ENCODE peak calls at places on chromosomes 5 and 9, in five cellular contexts. F, Z, H, M and V are unnamed samples.
A peak's percentile ranks its signal among the peaks of the same experiment; 100 is the strongest.

GRCh38 chr9:105333811-105334210 is 89.4 kb downstream of the SLC44A1 start:
- DNase-seq in F (no peak), Z (no peak), H (no peak), M (no peak), V (peak; percentile 35)

GRCh38 chr9:130036099-130036498 is 6.9 kb downstream of the FNBP1 start:
- DNase-seq in F (no peak), Z (no peak), H (no peak), M (peak; percentile 51), V (peak; percentile 36)

GRCh38 chr9:27791311-27791710 is 218.0 kb upstream of the C9orf72 start:
- DNase-seq in F (no peak), Z (no peak), H (no peak), M (peak; percentile 4), V (no peak)

GRCh38 chr5:1557114-1557873 is 33.5 kb upstream of the LPCAT1 start:
- DNase-seq in F (no peak), Z (no peak), H (no peak), M (no peak), V (no peak)

GRCh38 chr9:86714976-86715375 is 232.3 kb downstream of the GAS1 start:
- DNase-seq in F (no peak), Z (no peak), H (no peak), M (peak; percentile 81), V (peak; percentile 88)

GRCh38 chr5:134227786-134228185 is 1.9 kb upstream of the PPP2CA start:
- DNase-seq in F (no peak), Z (no peak), H (no peak), M (no peak), V (no peak)

GRCh38 chr5:56534102-56534501 is 281.2 kb upstream of the MAP3K1 start:
- DNase-seq in F (no peak), Z (peak; percentile 24), H (no peak), M (no peak), V (no peak)

GRCh38 chr5:172904643-172905345 is 54.4 kb upstream of the RPL26L1 start:
- DNase-seq in F (peak; percentile 84), Z (peak; percentile 48), H (peak; percentile 77), M (peak; percentile 88), V (peak; percentile 86)

GRCh38 chr9:121758693-121759092 is 107.3 kb downstream of the DAB2IP start:
- DNase-seq in F (no peak), Z (no peak), H (no peak), M (no peak), V (no peak)

GRCh38 chr9:5509573-5509972 is 758 bp upstream of the PDCD1LG2 start:
- DNase-seq in F (no peak), Z (peak; percentile 3), H (no peak), M (peak; percentile 79), V (peak; percentile 96)

GRCh38 chr9:114396558-114397218 is 8.9 kb upstream of the AKNA start:
- DNase-seq in F (no peak), Z (peak; percentile 7), H (no peak), M (peak; percentile 92), V (peak; percentile 94)

GRCh38 chr9:107732781-107733529 is 243.4 kb upstream of the KLF4 start:
- DNase-seq in F (peak; percentile 35), Z (no peak), H (no peak), M (peak; percentile 85), V (peak; percentile 91)

GRCh38 chr9:32431940-32432555 is 47.6 kb downstream of the ACO1 start:
- DNase-seq in F (no peak), Z (peak; percentile 13), H (peak; percentile 30), M (peak; percentile 66), V (peak; percentile 34)

GRCh38 chr5:171308453-171309275 is at the start of gene TLX3:
- DNase-seq in F (no peak), Z (peak; percentile 87), H (no peak), M (no peak), V (peak; percentile 36)

GRCh38 chr5:129904667-129905466 is 602 bp downstream of the CHSY3 start:
- DNase-seq in F (peak; percentile 32), Z (no peak), H (peak; percentile 19), M (no peak), V (peak; percentile 14)

GRCh38 chr5:127369772-127370171 is 79.2 kb downstream of the MEGF10 start:
- DNase-seq in F (no peak), Z (no peak), H (no peak), M (no peak), V (no peak)

GRCh38 chr9:111945216-111945615 is 48.6 kb downstream of the UGCG start:
- DNase-seq in F (no peak), Z (no peak), H (no peak), M (no peak), V (peak; percentile 50)

GRCh38 chr9:134575103-134575816 is 66.3 kb upstream of the COL5A1 start:
- DNase-seq in F (no peak), Z (no peak), H (no peak), M (no peak), V (no peak)

GRCh38 chr5:81854915-81855314 is 104.0 kb upstream of the SSBP2 start:
- DNase-seq in F (no peak), Z (no peak), H (no peak), M (no peak), V (no peak)

GRCh38 chr5:55172051-55172899 is 702 bp downstream of the CDC20B start:
- DNase-seq in F (no peak), Z (peak; percentile 85), H (no peak), M (peak; percentile 84), V (peak; percentile 52)

GRCh38 chr9:88745281-88746001 is 210.5 kb downstream of the NXNL2 start:
- DNase-seq in F (no peak), Z (no peak), H (no peak), M (peak; percentile 100), V (peak; percentile 96)

GRCh38 chr9:98808879-98809278 is 1.4 kb downstream of the GALNT12 start:
- DNase-seq in F (no peak), Z (no peak), H (no peak), M (no peak), V (no peak)

GRCh38 chr9:127057970-127058644 is 64.3 kb downstream of the ANGPTL2 start:
- DNase-seq in F (no peak), Z (no peak), H (peak; percentile 33), M (no peak), V (peak; percentile 41)

GRCh38 chr9:120875954-120876841 is 790 bp downstream of the PHF19 start:
- DNase-seq in F (peak; percentile 84), Z (peak; percentile 73), H (peak; percentile 85), M (peak; percentile 88), V (peak; percentile 97)

GRCh38 chr5:64680289-64680688 is 10.0 kb upstream of the SHISAL2B start:
- DNase-seq in F (no peak), Z (no peak), H (no peak), M (peak; percentile 5), V (no peak)

GRCh38 chr5:72878854-72879253 is 62.4 kb downstream of the TNPO1 start:
- DNase-seq in F (no peak), Z (no peak), H (no peak), M (no peak), V (no peak)

GRCh38 chr5:131230406-131230805 is 33.4 kb upstream of the CDC42SE2 start:
- DNase-seq in F (no peak), Z (no peak), H (no peak), M (no peak), V (no peak)

GRCh38 chr5:132265336-132266030 is 8.0 kb downstream of the PDLIM4 start:
- DNase-seq in F (no peak), Z (no peak), H (peak; percentile 36), M (peak; percentile 98), V (peak; percentile 97)

GRCh38 chr9:110260911-110261310 is 4.6 kb upstream of the TXN start:
- DNase-seq in F (no peak), Z (no peak), H (no peak), M (no peak), V (peak; percentile 34)

GRCh38 chr9:88179080-88179521 is 40.8 kb upstream of the SPATA31C2 start:
- DNase-seq in F (no peak), Z (no peak), H (peak; percentile 18), M (no peak), V (no peak)

GRCh38 chr9:36867241-36867640 is 166.8 kb downstream of the PAX5 start:
- DNase-seq in F (no peak), Z (no peak), H (no peak), M (no peak), V (no peak)
- TF ChIP-seq CTCF in F (no peak), Z (no peak), H (no peak), M (no peak), V (no peak)

GRCh38 chr5:83924891-83925290 is 204.2 kb upstream of the HAPLN1 start:
- DNase-seq in F (no peak), Z (no peak), H (no peak), M (no peak), V (no peak)

GRCh38 chr5:83927140-83927733 is 206.6 kb upstream of the HAPLN1 start:
- DNase-seq in F (peak; percentile 30), Z (peak; percentile 57), H (peak; percentile 24), M (peak; percentile 64), V (peak; percentile 67)

GRCh38 chr5:83924171-83924570 is 203.5 kb upstream of the HAPLN1 start:
- DNase-seq in F (no peak), Z (no peak), H (no peak), M (peak; percentile 18), V (peak; percentile 65)

GRCh38 chr5:83925952-83926351 is 205.3 kb upstream of the HAPLN1 start:
- DNase-seq in F (no peak), Z (no peak), H (no peak), M (peak; percentile 7), V (no peak)

DNA sequence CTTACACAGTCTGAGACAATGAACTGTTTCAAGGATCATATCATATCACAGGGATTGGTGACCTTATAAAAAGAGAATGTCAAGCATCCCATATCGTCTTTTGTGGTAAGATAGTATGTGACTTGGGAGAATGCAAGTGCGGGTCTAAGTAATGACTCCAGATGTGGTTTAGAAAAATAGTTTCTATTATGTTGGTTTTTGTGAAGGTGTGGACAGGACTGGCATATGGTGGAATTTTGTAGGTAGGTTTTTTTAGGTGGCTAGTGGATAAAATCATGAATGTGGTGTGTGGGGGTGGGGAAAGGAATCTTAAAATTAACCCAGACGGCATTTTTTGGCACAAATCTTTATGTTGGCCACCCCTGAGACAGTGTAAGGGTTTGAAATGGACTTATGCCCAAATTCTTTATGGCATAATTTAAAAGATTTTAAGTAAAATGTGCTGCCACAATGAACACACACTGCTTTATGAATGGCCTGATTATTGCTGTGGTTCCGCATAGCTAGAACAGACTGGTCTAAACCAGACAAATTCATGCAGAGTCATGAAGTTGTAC is 204.7 kb upstream of the HAPLN1 start:
- DNase-seq in F (no peak), Z (peak; percentile 4), H (no peak), M (peak; percentile 39), V (no peak)
- H3K4me3 ChIP-seq in F (no peak overlapping the region), Z (no peak overlapping the region), H (no peak overlapping the region), M (no peak overlapping the region), V (no peak overlapping the region)

GRCh38 chr5:123120197-123120596 is 31.2 kb downstream of the PRDM6 start:
- DNase-seq in F (no peak), Z (peak; percentile 33), H (no peak), M (no peak), V (no peak)
- TF ChIP-seq CTCF in F (peak; percentile 32), Z (peak; percentile 61), H (peak; percentile 19), M (peak; percentile 36), V (peak; percentile 25)

GRCh38 chr9:100070642-100071041 is 28.2 kb downstream of the ERP44 start:
- DNase-seq in F (no peak), Z (no peak), H (no peak), M (no peak), V (no peak)

GRCh38 chr9:100063185-100063584 is 35.6 kb downstream of the ERP44 start:
- DNase-seq in F (no peak), Z (no peak), H (no peak), M (peak; percentile 45), V (no peak)

GRCh38 chr9:100064872-100065581 is 33.8 kb downstream of the ERP44 start:
- DNase-seq in F (no peak), Z (no peak), H (no peak), M (peak; percentile 61), V (peak; percentile 82)

GRCh38 chr9:100070071-100070470 is 28.7 kb downstream of the ERP44 start:
- DNase-seq in F (no peak), Z (no peak), H (no peak), M (no peak), V (no peak)

GRCh38 chr9:100066539-100066938 is 32.3 kb downstream of the ERP44 start:
- DNase-seq in F (no peak), Z (no peak), H (no peak), M (peak; percentile 84), V (peak; percentile 28)
- H3K4me3 ChIP-seq in F (no peak overlapping the region), Z (no peak overlapping the region), H (peak overlapping the region; percentile 31), M (peak overlapping the region; percentile 0), V (no peak overlapping the region)